ENCODE peak calls at places on chromosome 16, in six cellular contexts. Y, V, H, Z, K and O are unnamed samples.

GRCh38 chr16:7218936-7219335 is 113.7 kb upstream of the RBFOX1 start:
- DNase-seq in Y (no peak), V (no peak), H (no peak), Z (no peak), K (no peak), O (no peak)

GRCh38 chr16:28324235-28324886 is 32.0 kb downstream of the SBK1 start:
- DNase-seq in Y (no peak), V (no peak), H (no peak), Z (no peak), K (no peak), O (no peak)

GRCh38 chr16:54489225-54489781 is 202.7 kb upstream of the IRX3 start:
- DNase-seq in Y (no peak), V (no peak), H (no peak), Z (no peak), K (no peak), O (no peak)

GRCh38 chr16:52283018-52283417 is 263.9 kb downstream of the TOX3 start:
- DNase-seq in Y (no peak), V (no peak), H (peak; percentile 50), Z (no peak), K (no peak), O (no peak)

GRCh38 chr16:18950469-18951185 is 24.4 kb upstream of the SMG1 start:
- DNase-seq in Y (no peak), V (no peak), H (no peak), Z (no peak), K (no peak), O (no peak)

GRCh38 chr16:59385953-59386352 is 651.8 kb upstream of the GOT2 start:
- DNase-seq in Y (no peak), V (no peak), H (peak; percentile 95), Z (no peak), K (no peak), O (no peak)

GRCh38 chr16:68768170-68768569 is 31.1 kb downstream of the CDH1 start:
- DNase-seq in Y (no peak), V (no peak), H (no peak), Z (no peak), K (no peak), O (no peak)

GRCh38 chr16:55367301-55367745 is 43.3 kb downstream of the IRX6 start:
- DNase-seq in Y (no peak), V (no peak), H (peak; percentile 71), Z (no peak), K (no peak), O (no peak)

GRCh38 chr16:67167588-67167987 is 2.8 kb upstream of the NOL3 start:
- DNase-seq in Y (no peak), V (no peak), H (no peak), Z (no peak), K (no peak), O (no peak)

GRCh38 chr16:680967-681745 is 946 bp downstream of the STUB1 start:
- DNase-seq in Y (no peak), V (no peak), H (peak; percentile 53), Z (no peak), K (no peak), O (no peak)

GRCh38 chr16:78788276-78788675 is 688.8 kb downstream of the WWOX start:
- DNase-seq in Y (no peak), V (no peak), H (no peak), Z (no peak), K (no peak), O (no peak)

GRCh38 chr16:57600048-57600835 is 28.2 kb upstream of the ADGRG1 start:
- DNase-seq in Y (no peak), V (peak; percentile 54), H (peak; percentile 21), Z (no peak), K (peak; percentile 72), O (peak; percentile 72)

GRCh38 chr16:87201052-87201451 is 116.1 kb downstream of the C16orf95 start:
- DNase-seq in Y (peak; percentile 95), V (peak; percentile 95), H (peak; percentile 99), Z (no peak), K (no peak), O (no peak)

GRCh38 chr16:24499193-24499814 is 40.1 kb upstream of the RBBP6 start:
- DNase-seq in Y (no peak), V (no peak), H (peak; percentile 16), Z (no peak), K (peak; percentile 71), O (no peak)

GRCh38 chr16:4200000-4200780 is 41.7 kb downstream of the SRL start:
- DNase-seq in Y (peak; percentile 36), V (peak; percentile 84), H (peak; percentile 48), Z (peak; percentile 40), K (peak; percentile 80), O (peak; percentile 78)

GRCh38 chr16:57539072-57539796 is 2.9 kb upstream of the CCDC102A start:
- DNase-seq in Y (no peak), V (no peak), H (no peak), Z (no peak), K (no peak), O (peak; percentile 16)

GRCh38 chr16:67393790-67394270 is 532 bp upstream of the TPPP3 start:
- DNase-seq in Y (no peak), V (peak; percentile 65), H (no peak), Z (no peak), K (no peak), O (no peak)

GRCh38 chr16:12096828-12097522 is 120.4 kb downstream of the SNX29 start:
- DNase-seq in Y (no peak), V (no peak), H (no peak), Z (no peak), K (no peak), O (no peak)

GRCh38 chr16:21283521-21284289 is 5.6 kb upstream of the CRYM start:
- DNase-seq in Y (no peak), V (peak; percentile 70), H (no peak), Z (no peak), K (peak; percentile 76), O (peak; percentile 78)

GRCh38 chr16:47777191-47777590 is 316.1 kb downstream of the PHKB start:
- DNase-seq in Y (no peak), V (no peak), H (peak; percentile 78), Z (no peak), K (no peak), O (no peak)

GRCh38 chr16:19410435-19411153 is 7.1 kb upstream of the TMC5 start:
- DNase-seq in Y (no peak), V (no peak), H (no peak), Z (no peak), K (peak; percentile 72), O (peak; percentile 71)

GRCh38 chr16:31472559-31473203 is 729 bp downstream of the TGFB1I1 start:
- DNase-seq in Y (peak; percentile 69), V (peak; percentile 98), H (peak; percentile 92), Z (no peak), K (peak; percentile 64), O (no peak)

GRCh38 chr16:47037396-47037745 is 63.9 kb upstream of the DNAJA2 start:
- DNase-seq in Y (no peak), V (peak; percentile 71), H (no peak), Z (peak; percentile 40), K (no peak), O (no peak)

GRCh38 chr16:30082545-30083090 is 6.8 kb downstream of the PPP4C start:
- DNase-seq in Y (no peak), V (no peak), H (no peak), Z (no peak), K (no peak), O (no peak)
- TF ChIP-seq CTCF in Y (peak; percentile 20), V (no peak), H (no peak), Z (no peak), K (no peak), O (peak; percentile 19)

GRCh38 chr16:3152273-3153076 is 17.6 kb downstream of the ZNF213 start:
- DNase-seq in Y (peak; percentile 78), V (peak; percentile 95), H (peak; percentile 87), Z (peak; percentile 73), K (peak; percentile 94), O (peak; percentile 95)
- TF ChIP-seq CTCF in Y (peak; percentile 45), V (peak; percentile 23), H (peak; percentile 53), Z (no peak), K (no peak), O (peak; percentile 56)

GRCh38 chr16:81142864-81143263 is 46.7 kb upstream of the GCSH start:
- DNase-seq in Y (no peak), V (no peak), H (no peak), Z (no peak), K (no peak), O (no peak)

GRCh38 chr16:81137754-81138153 is 41.6 kb upstream of the GCSH start:
- DNase-seq in Y (no peak), V (no peak), H (no peak), Z (no peak), K (no peak), O (no peak)

GRCh38 chr16:81137012-81137335 is 40.8 kb upstream of the GCSH start:
- DNase-seq in Y (no peak), V (no peak), H (peak; percentile 49), Z (no peak), K (no peak), O (no peak)

GRCh38 chr16:81143921-81144471 is 47.8 kb upstream of the GCSH start:
- DNase-seq in Y (no peak), V (no peak), H (no peak), Z (no peak), K (no peak), O (no peak)

DNA sequence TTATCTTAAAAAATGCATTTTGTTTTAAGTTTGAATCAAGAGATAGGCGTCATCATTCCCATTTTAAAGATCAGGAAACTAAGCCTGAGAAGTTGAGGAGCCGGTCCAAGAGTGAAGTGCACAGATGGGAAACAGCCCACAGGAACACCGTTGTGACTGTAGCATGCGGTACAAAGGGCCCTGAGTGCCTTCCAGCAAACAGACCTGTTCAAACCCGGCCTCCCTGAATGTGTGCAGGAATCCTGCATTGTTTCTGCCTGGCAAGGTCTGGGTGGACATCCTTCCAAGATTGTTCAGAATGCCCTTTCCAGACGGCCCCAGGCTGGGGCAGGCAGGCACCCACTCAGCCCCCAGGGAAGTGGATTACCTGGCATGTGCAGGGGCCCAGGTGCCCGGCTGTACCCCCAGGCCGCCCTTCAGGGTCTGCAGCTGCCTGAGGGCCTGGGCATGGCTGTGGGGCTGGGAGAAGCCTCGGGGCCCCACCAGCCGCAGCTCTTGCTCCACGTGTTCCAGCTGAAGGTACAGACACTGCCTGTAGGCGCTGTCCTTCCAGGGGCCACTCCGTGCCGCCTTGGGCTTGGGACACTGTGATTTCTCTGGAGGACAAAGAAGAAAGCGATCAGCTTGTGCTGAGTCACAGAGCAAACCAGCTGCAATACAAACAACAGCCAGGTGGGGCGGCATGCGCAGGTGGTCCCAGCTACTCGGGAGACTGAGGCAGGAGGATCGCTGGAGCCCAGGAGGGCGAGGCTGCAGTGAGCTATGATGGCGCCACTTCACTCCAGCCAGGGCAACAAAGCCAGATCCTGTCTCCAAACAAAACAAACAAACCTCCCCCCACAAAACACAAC is 45.0 kb upstream of the GCSH start:
- DNase-seq in Y (no peak), V (no peak), H (no peak), Z (no peak), K (peak; percentile 16), O (no peak)
- TF ChIP-seq CTCF in Y (peak; percentile 26), V (no peak), H (peak; percentile 3), Z (no peak), K (no peak), O (peak; percentile 56)

GRCh38 chr16:49473773-49474172 is 100.2 kb downstream of the C16orf78 start:
- DNase-seq in Y (no peak), V (peak; percentile 44), H (no peak), Z (peak; percentile 25), K (no peak), O (no peak)

GRCh38 chr16:49473131-49473530 is 99.5 kb downstream of the C16orf78 start:
- DNase-seq in Y (no peak), V (peak; percentile 32), H (no peak), Z (peak; percentile 19), K (no peak), O (peak; percentile 25)

GRCh38 chr16:49471038-49471727 is 97.6 kb downstream of the C16orf78 start:
- DNase-seq in Y (no peak), V (no peak), H (no peak), Z (no peak), K (no peak), O (no peak)

GRCh38 chr16:49470550-49470949 is 96.9 kb downstream of the C16orf78 start:
- DNase-seq in Y (no peak), V (peak; percentile 23), H (no peak), Z (peak; percentile 28), K (no peak), O (peak; percentile 52)

GRCh38 chr16:49472598-49472997 is 99.0 kb downstream of the C16orf78 start:
- DNase-seq in Y (no peak), V (peak; percentile 58), H (no peak), Z (peak; percentile 16), K (no peak), O (peak; percentile 56)
- TF ChIP-seq CTCF in Y (no peak), V (no peak), H (no peak), Z (no peak), K (no peak), O (no peak)